ENCODE peak calls at places on chromosomes 13 and 19, in five cellular contexts. S is astrocyte of the spinal cord; O is activated CD4-positive, alpha-beta memory T cell treated with anti-CD3 and anti-CD28 coated beads, Interleukin-2, amount 10 ng/mL, durations not matched to agents 7 days and 5 days; M is GM04503; D is NCI-H2107. E is an unnamed sample.

GRCh38 chr19:3670796-3671679 is 29.2 kb downstream of the PIP5K1C start:
- DNase-seq in S (peak), O (peak), M (peak), D (no peak), E (no peak)

GRCh38 chr19:35153701-35154534 is 617 bp upstream of the FXYD5 start:
- DNase-seq in S (no peak), O (peak), M (no peak), D (no peak), E (no peak)

GRCh38 chr13:110354715-110355473 is 47.8 kb downstream of the COL4A2 start:
- DNase-seq in S (no peak), O (no peak), M (no peak), D (no peak), E (no peak)

GRCh38 chr19:6412111-6412999 is 12.3 kb downstream of the KHSRP start:
- DNase-seq in S (no peak), O (peak), M (no peak), D (no peak), E (no peak)

GRCh38 chr13:43663474-43664090 is 123.2 kb downstream of the ENOX1 start:
- DNase-seq in S (peak), O (no peak), M (peak), D (no peak), E (no peak)

GRCh38 chr19:5143471-5144411 is 174.8 kb downstream of the KDM4B start:
- DNase-seq in S (no peak), O (no peak), M (no peak), D (no peak), E (no peak)

GRCh38 chr19:18053571-18054219 is 33.0 kb downstream of the IL12RB1 start:
- DNase-seq in S (no peak), O (no peak), M (peak), D (no peak), E (no peak)

GRCh38 chr13:70249332-70250064 is 141.2 kb upstream of the KLHL1 start:
- DNase-seq in S (peak), O (no peak), M (no peak), D (no peak), E (no peak)